ENCODE peak calls at places on chromosomes 5 and 9, in seven cellular contexts. U is spleen, E is neuronal stem cell, P is IMR-90, N is left lung, C is thyroid gland, T is kidney epithelial cell. M is an unnamed sample.

GRCh38 chr9:136762221-136762691 is 2.1 kb downstream of the LCN15 start:
- DNase-seq in N (peak), E (no peak), T (no peak), C (no peak), P (no peak), U (no peak), M (no peak)

GRCh38 chr5:14557203-14557725 is 24.3 kb upstream of the OTULINL start:
- DNase-seq in C (no peak), N (no peak), E (no peak), T (no peak), U (no peak), P (no peak), M (no peak)

GRCh38 chr9:108859459-108860114 is 2.5 kb upstream of the ACTL7A start:
- DNase-seq in N (no peak), T (no peak), U (no peak), E (no peak), C (no peak), P (no peak), M (no peak)

GRCh38 chr9:7403839-7404238 is 395.7 kb downstream of the DMAC1 start:
- DNase-seq in U (no peak), C (no peak), N (no peak), E (no peak), P (no peak), T (no peak), M (peak)

GRCh38 chr5:142600611-142601360 is 85.1 kb downstream of the FGF1 start:
- DNase-seq in C (peak), E (no peak), T (no peak), N (no peak), U (no peak), P (peak), M (no peak)

GRCh38 chr5:145908206-145908945 is 28.0 kb upstream of the SH3RF2 start:
- DNase-seq in T (no peak), N (no peak), E (no peak), P (no peak), U (no peak), C (no peak), M (no peak)

GRCh38 chr5:68533571-68534051 is 318.1 kb downstream of the PIK3R1 start:
- DNase-seq in U (no peak), N (no peak), T (no peak), C (no peak), P (no peak), E (no peak), M (no peak)

GRCh38 chr5:170633235-170634041 is 129.6 kb downstream of the KCNIP1 start:
- DNase-seq in E (peak), T (peak), N (no peak), U (peak), C (peak), P (peak), M (peak)

GRCh38 chr5:36957953-36958559 is 81.5 kb downstream of the NIPBL start:
- DNase-seq in U (no peak), C (no peak), N (no peak), E (no peak), P (peak), T (no peak), M (no peak)

GRCh38 chr5:8908055-8908683 is 637.7 kb downstream of the SEMA5A start:
- DNase-seq in T (no peak), N (no peak), P (peak), C (peak), U (no peak), E (peak), M (peak)

GRCh38 chr9:130041648-130042405 is 1.2 kb downstream of the FNBP1 start:
- DNase-seq in P (peak), E (peak), N (no peak), U (peak), T (no peak), C (peak), M (no peak)

GRCh38 chr5:157212307-157212706 is 31.7 kb downstream of the ITK start:
- DNase-seq in E (no peak), N (no peak), U (no peak), T (no peak), P (no peak), C (no peak), M (no peak)

GRCh38 chr9:87614402-87614801 is 111.5 kb upstream of the CTSL start:
- DNase-seq in U (no peak), N (peak), C (no peak), P (no peak), E (no peak), T (no peak), M (no peak)

GRCh38 chr5:112895682-112896081 is 26.3 kb downstream of the REEP5 start:
- DNase-seq in T (no peak), C (no peak), E (no peak), U (no peak), P (no peak), N (no peak), M (no peak)

GRCh38 chr5:105101597-105101996 is 1539.0 kb upstream of the NUDT12 start:
- DNase-seq in P (no peak), U (no peak), E (no peak), C (no peak), T (no peak), N (no peak), M (no peak)

GRCh38 chr5:119067338-119067737 is 3.5 kb upstream of the DMXL1 start:
- DNase-seq in N (no peak), T (no peak), U (no peak), P (no peak), C (no peak), E (no peak), M (no peak)

GRCh38 chr5:30197662-30198061 is 995.8 kb upstream of the CDH6 start:
- DNase-seq in N (no peak), U (no peak), E (no peak), T (no peak), C (no peak), P (no peak), M (no peak)

GRCh38 chr5:133610489-133611356 is 1.6 kb downstream of the FSTL4 start:
- DNase-seq in N (peak), E (peak), P (no peak), T (no peak), C (peak), U (peak), M (no peak)

GRCh38 chr9:112125961-112126388 is 49.1 kb downstream of the SUSD1 start:
- DNase-seq in U (no peak), P (peak), C (no peak), T (peak), N (no peak), E (no peak), M (no peak)

GRCh38 chr5:61232490-61232889 is 70.2 kb upstream of the SMIM15 start:
- DNase-seq in U (no peak), T (no peak), E (no peak), P (no peak), N (no peak), C (no peak), M (no peak)

GRCh38 chr9:94922691-94923107 is 196.2 kb downstream of the AOPEP start:
- DNase-seq in U (no peak), N (no peak), P (peak), C (no peak), T (no peak), E (no peak), M (no peak)

GRCh38 chr9:95343725-95344287 is 26.3 kb upstream of the FANCC start:
- DNase-seq in N (no peak), U (no peak), C (no peak), P (no peak), E (no peak), T (no peak), M (peak)

GRCh38 chr9:128550770-128551651 is 1.4 kb upstream of the SPTAN1 start:
- DNase-seq in P (peak), N (no peak), T (no peak), E (no peak), U (no peak), C (peak), M (no peak)

GRCh38 chr5:153504726-153505125 is 14.3 kb downstream of the GRIA1 start:
- DNase-seq in P (no peak), E (no peak), T (no peak), U (no peak), N (no peak), C (no peak), M (no peak)

GRCh38 chr9:37417857-37418618 is 4.5 kb upstream of the GRHPR start:
- DNase-seq in N (no peak), P (no peak), U (peak), T (no peak), E (no peak), C (no peak), M (no peak)

GRCh38 chr9:126986506-126986951 is 71.9 kb downstream of the RALGPS1 start:
- DNase-seq in N (no peak), E (no peak), P (no peak), C (no peak), T (no peak), U (no peak), M (peak)

GRCh38 chr5:93886917-93887361 is 145.5 kb upstream of the POU5F2 start:
- DNase-seq in E (no peak), T (no peak), C (no peak), P (peak), U (no peak), N (no peak), M (no peak)

GRCh38 chr5:91123291-91123690 is 259.8 kb downstream of the ARRDC3 start:
- DNase-seq in P (no peak), N (no peak), U (no peak), T (no peak), C (no peak), E (peak), M (no peak)

GRCh38 chr5:89471556-89471955 is 588.6 kb upstream of the MEF2C start:
- DNase-seq in U (no peak), T (no peak), P (no peak), N (no peak), E (no peak), C (no peak), M (no peak)

GRCh38 chr9:33161589-33162132 is 5.5 kb downstream of the B4GALT1 start:
- DNase-seq in C (peak), N (no peak), P (no peak), E (no peak), T (no peak), U (no peak), M (no peak)

GRCh38 chr5:10222326-10222725 is 27.4 kb downstream of the ATPSCKMT start:
- DNase-seq in U (no peak), P (peak), T (no peak), N (no peak), C (peak), E (no peak), M (no peak)

GRCh38 chr9:127919253-127919815 is 2.5 kb upstream of the ST6GALNAC4 start:
- DNase-seq in E (no peak), U (no peak), P (peak), N (peak), C (peak), T (peak), M (no peak)

DNA sequence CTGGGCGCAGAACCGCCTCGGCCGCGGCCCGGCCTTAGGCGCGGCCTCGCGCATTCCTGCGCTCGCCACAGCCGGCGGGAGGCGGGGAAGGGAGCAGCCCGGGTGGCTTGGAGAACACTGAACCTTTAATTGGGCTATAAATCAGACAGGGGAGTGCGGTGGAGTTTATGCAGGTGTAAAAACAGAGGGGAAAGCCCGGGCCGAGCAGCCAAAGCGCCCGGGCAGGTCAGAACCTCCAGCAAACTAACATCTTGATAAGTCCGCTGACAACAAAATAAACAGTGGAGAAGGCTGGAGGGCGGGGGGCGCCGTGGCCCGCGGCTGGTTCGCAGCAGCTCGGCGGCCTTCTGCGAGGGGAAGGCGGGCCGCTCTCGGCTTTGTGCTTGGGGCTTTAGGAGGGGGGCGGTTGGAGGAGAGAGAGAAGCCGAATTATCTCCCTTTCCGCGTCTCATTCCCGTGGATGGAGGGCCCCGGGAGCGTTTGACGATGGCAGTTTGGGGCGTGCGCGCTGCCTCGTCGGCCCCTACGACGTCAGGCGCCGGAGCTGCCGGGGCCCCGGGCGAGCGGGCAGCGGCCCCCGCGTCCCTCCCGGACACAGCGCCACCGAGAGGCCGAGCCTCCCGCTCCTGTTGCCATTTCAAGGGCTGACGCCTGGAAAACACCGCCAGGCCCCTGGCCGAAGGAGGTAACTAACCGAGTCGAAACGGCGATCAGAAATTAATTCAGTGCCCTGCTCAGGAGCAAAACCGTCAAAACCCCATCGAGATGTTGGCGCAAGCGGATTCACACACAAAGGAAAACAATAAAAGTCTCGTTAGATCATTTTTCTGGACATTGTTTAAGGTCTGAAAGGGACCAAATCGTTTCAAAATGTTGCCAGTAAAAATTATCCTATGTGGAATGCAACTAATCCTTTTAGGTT is 11.2 kb downstream of the FOXD1 start:
- DNase-seq in U (no peak), C (no peak), T (peak), N (no peak), E (no peak), P (peak), M (no peak)
- H3K4me3 ChIP-seq in U (peak), C (no peak), T (peak), N (no peak), E (peak), P (peak), M (no peak)

DNA sequence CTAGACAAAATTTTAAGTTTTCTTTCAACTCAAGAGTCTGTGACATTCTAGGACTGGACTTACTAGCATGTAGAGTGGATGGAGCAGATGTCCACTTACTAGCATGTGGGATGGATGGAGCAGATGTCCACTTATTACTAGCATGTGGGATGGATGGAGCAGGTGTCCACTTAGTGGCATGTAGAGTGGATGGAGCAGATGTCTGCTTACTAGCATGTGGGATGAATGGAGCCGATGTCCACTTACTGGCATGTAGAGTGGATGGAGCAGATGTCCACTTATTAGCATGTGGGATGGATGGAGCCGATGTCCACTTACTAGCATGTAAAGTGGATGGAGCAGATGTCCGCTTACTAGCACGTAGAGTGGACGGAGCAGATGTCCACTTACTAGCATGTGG is 2.4 kb downstream of the SLC36A1 start:
- DNase-seq in U (no peak), P (no peak), C (no peak), E (no peak), N (no peak), T (no peak), M (no peak)
- H3K4me3 ChIP-seq in U (no peak), P (no peak), C (no peak), E (no peak), N (no peak), T (no peak), M (no peak)

GRCh38 chr5:155434681-155435080 is 421.1 kb downstream of the KIF4B start:
- DNase-seq in U (no peak), C (no peak), T (no peak), E (no peak), P (no peak), N (no peak), M (no peak)

GRCh38 chr5:155430192-155430591 is 416.6 kb downstream of the KIF4B start:
- DNase-seq in U (no peak), E (no peak), P (no peak), N (no peak), T (no peak), C (no peak), M (no peak)

GRCh38 chr5:155434267-155434666 is 420.7 kb downstream of the KIF4B start:
- DNase-seq in E (no peak), N (no peak), P (no peak), T (no peak), C (no peak), U (no peak), M (no peak)
- H3K4me3 ChIP-seq in E (no peak), N (no peak), P (no peak), T (no peak), C (no peak), U (no peak), M (no peak)

DNA sequence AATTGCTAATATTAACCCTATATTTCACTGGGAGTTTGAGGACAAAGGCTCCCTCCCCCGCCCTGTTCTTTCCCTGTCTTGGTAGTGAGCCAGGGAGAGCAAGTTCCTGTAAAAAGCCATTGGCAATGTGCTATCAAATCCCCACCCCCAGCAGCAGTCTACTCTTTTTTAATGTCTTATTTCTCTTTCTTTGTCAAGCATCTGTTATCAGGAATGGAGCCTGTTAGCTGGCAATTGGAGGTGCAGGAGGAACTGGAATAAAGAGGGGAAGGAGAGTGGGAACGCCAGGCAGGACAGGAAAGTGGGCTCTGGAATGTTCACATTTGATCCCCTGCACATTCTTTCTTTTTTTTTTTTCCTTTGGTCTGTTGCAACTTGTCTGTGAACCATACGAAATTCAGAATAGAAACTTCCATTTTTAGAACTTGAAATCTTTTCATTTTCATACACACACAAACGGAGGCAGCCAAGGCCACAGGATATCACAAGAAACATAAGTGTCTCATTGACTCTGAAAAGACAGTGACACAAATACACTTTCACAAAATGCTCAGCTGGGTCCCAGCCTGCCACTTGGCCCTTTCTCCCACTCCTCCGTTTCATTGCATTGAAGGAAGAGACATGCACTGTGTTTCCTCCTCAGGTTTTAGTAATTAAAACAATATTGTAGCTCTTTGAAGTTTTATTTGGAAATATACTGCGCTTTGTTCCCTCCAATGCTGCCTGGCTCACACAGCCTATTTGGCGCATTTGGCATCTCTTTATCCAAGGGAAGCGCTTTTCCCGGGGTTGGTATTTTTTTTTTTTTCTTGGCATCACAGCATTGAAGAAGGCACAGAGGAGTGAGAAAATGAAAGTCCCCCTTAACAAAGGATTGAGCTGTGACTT is 665.0 kb upstream of the ZNF608 start:
- DNase-seq in N (no peak), P (peak), T (no peak), E (no peak), C (peak), U (no peak), M (no peak)
- H3K4me3 ChIP-seq in N (no peak), P (no peak), T (no peak), E (peak), C (no peak), U (peak), M (no peak)

DNA sequence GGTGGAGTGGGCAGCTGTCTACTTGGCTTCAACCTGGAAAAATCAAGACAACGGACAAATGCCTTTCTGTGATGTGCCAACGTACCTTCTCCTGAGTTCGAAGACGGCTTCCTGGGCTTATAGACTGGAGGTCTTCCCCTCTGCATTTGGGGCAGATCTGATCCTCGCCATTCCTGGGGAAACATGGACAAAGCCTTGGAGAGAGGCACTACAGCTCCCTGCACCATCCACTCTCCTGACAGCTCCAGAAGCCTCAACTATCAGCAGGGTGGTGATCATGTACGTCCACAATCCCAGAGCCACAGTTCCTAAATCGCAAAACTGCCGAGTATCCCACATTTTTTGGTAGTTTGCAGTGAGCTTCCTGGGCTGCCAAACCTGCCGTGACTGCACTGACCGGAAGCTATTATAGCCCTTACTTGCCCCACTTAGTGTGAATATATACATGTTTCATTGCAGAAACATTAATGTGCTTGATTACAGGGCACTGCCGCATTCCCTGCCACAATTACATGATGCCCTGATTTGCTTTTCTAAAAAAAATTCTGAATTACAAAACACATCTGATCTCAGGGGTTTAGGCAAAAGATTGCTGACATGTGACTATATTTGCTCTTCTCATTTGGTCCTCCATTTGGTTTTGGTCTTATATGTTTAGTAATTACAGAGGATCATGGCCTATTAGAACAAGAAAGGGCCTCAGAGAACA is 2.8 kb downstream of the TRAF1 start:
- DNase-seq in N (no peak), U (no peak), E (no peak), P (no peak), T (no peak), C (no peak), M (no peak)
- H3K4me3 ChIP-seq in N (no peak), U (peak), E (no peak), P (no peak), T (no peak), C (no peak), M (no peak)